ENCODE peak calls at places on chromosomes 13 and 19, in six cellular contexts. S is lower lobe of right lung, P is adrenal gland, A is RPMI8226, V is BE2C, Q is HuH-7. N is an unnamed sample.

GRCh38 chr13:98480915-98481510 is 95.9 kb downstream of the STK24 start:
- DNase-seq in S (no peak), P (no peak), A (no peak), V (no peak), Q (no peak), N (no peak)

GRCh38 chr13:53784331-53784730 is 755.7 kb downstream of the OLFM4 start:
- DNase-seq in S (no peak), P (no peak), A (no peak), V (no peak), Q (no peak), N (no peak)

GRCh38 chr19:9054768-9055167 is 32.1 kb upstream of the OR1M1 start:
- DNase-seq in S (no peak), P (no peak), A (no peak), V (no peak), Q (no peak), N (no peak)

GRCh38 chr13:34502011-34502410 is 440.1 kb upstream of the NBEA start:
- DNase-seq in S (no peak), P (no peak), A (no peak), V (no peak), Q (no peak), N (no peak)

GRCh38 chr19:49301866-49302252 is 23.1 kb downstream of the SLC6A16 start:
- DNase-seq in S (no peak), P (no peak), A (no peak), V (no peak), Q (no peak), N (no peak)

GRCh38 chr19:47839913-47840312 is 18.2 kb downstream of the CRX start:
- DNase-seq in S (no peak), P (no peak), A (no peak), V (no peak), Q (no peak), N (no peak)

GRCh38 chr13:24927810-24928404 is 163.9 kb downstream of the RNF17 start:
- DNase-seq in S (no peak), P (no peak), A (peak), V (no peak), Q (no peak), N (no peak)

GRCh38 chr13:35144496-35144895 is 202.4 kb downstream of the NBEA start:
- DNase-seq in S (no peak), P (peak), A (no peak), V (peak), Q (no peak), N (no peak)

GRCh38 chr19:55113570-55114039 is 3.8 kb downstream of the PPP1R12C start:
- DNase-seq in S (peak), P (peak), A (no peak), V (no peak), Q (no peak), N (no peak)

GRCh38 chr13:99124695-99125334 is 75.8 kb upstream of the UBAC2 start:
- DNase-seq in S (no peak), P (no peak), A (no peak), V (no peak), Q (no peak), N (peak)

GRCh38 chr13:50309200-50309848 is 294.1 kb downstream of the KCNRG start:
- DNase-seq in S (no peak), P (no peak), A (no peak), V (no peak), Q (no peak), N (no peak)

GRCh38 chr19:10808937-10809655 is 26.9 kb downstream of the TMED1 start:
- DNase-seq in S (no peak), P (no peak), A (no peak), V (no peak), Q (no peak), N (no peak)

GRCh38 chr13:51714663-51715168 is 89.2 kb downstream of the DHRS12 start:
- DNase-seq in S (no peak), P (no peak), A (no peak), V (no peak), Q (no peak), N (peak)

GRCh38 chr19:44851427-44851826 is 5.3 kb downstream of the NECTIN2 start:
- DNase-seq in S (no peak), P (no peak), A (peak), V (no peak), Q (no peak), N (no peak)

GRCh38 chr13:44219808-44220544 is 153.6 kb upstream of the SERP2 start:
- DNase-seq in S (no peak), P (peak), A (no peak), V (no peak), Q (no peak), N (no peak)

GRCh38 chr13:36549771-36550170 is 117.5 kb downstream of the CCNA1 start:
- DNase-seq in S (no peak), P (no peak), A (no peak), V (peak), Q (no peak), N (no peak)

GRCh38 chr19:39166571-39167391 is 30.0 kb upstream of the NCCRP1 start:
- DNase-seq in S (peak), P (peak), A (no peak), V (peak), Q (no peak), N (no peak)

GRCh38 chr13:113846639-113847318 is 17.1 kb downstream of the GAS6 start:
- DNase-seq in S (no peak), P (no peak), A (peak), V (no peak), Q (no peak), N (no peak)

GRCh38 chr19:47675859-47676258 is 37.4 kb upstream of the EHD2 start:
- DNase-seq in S (no peak), P (no peak), A (no peak), V (no peak), Q (no peak), N (no peak)

GRCh38 chr13:76725211-76725610 is 161.0 kb downstream of the KCTD12 start:
- DNase-seq in S (no peak), P (no peak), A (no peak), V (no peak), Q (no peak), N (no peak)

GRCh38 chr13:25018729-25019115 is 77.2 kb upstream of the PABPC3 start:
- DNase-seq in S (no peak), P (no peak), A (peak), V (no peak), Q (no peak), N (no peak)

GRCh38 chr13:49791214-49791752 is 1.2 kb downstream of the KPNA3 start:
- DNase-seq in S (no peak), P (peak), A (peak), V (no peak), Q (peak), N (peak)

GRCh38 chr13:44929691-44930090 is 59.6 kb downstream of the NUFIP1 start:
- DNase-seq in S (no peak), P (no peak), A (no peak), V (no peak), Q (no peak), N (no peak)

N was measured in GM12878.